ENCODE peak calls at places on chromosomes 4 and X, in five cellular contexts. B is GM23338, M is fibroblast of the aortic adventitia, I is Right ventricle myocardium superior, Z is HEK293T. J is an unnamed sample.

GRCh38 chr4:147596377-147596776 is 20.8 kb upstream of the TMEM184C start:
- DNase-seq in B (no peak), M (no peak), I (no peak), Z (no peak), J (no peak)

GRCh38 chr4:189377576-189377975 is 563.1 kb upstream of the FRG1 start:
- DNase-seq in B (no peak), M (no peak), I (no peak), Z (no peak), J (no peak)

GRCh38 chr4:71648923-71649322 is 135.0 kb downstream of the GC start:
- DNase-seq in B (no peak), M (no peak), I (no peak), Z (no peak), J (no peak)

GRCh38 chr4:137677851-137678250 is 145.6 kb upstream of the PCDH18 start:
- DNase-seq in B (no peak), M (peak), I (no peak), Z (no peak), J (peak)

GRCh38 chrX:134236690-134237362 is at the start of gene CCDC160:
- DNase-seq in B (peak), M (no peak), I (peak), Z (peak), J (peak)

GRCh38 chr4:128379860-128380259 is 92.2 kb upstream of the PGRMC2 start:
- DNase-seq in B (peak), M (peak), I (no peak), Z (peak), J (no peak)

GRCh38 chr4:138161351-138161750 is 80.8 kb downstream of the SLC7A11 start:
- DNase-seq in B (no peak), M (no peak), I (no peak), Z (no peak), J (no peak)

GRCh38 chr4:187393546-187394344 is 601.8 kb upstream of the ZFP42 start:
- DNase-seq in B (no peak), M (no peak), I (no peak), Z (no peak), J (no peak)

GRCh38 chr4:101304916-101305315 is 42.4 kb downstream of the PPP3CA start:
- DNase-seq in B (peak), M (peak), I (no peak), Z (peak), J (peak)

GRCh38 chr4:129350800-129351199 is 254.8 kb downstream of the C4orf33 start:
- DNase-seq in B (no peak), M (no peak), I (no peak), Z (no peak), J (no peak)

GRCh38 chr4:153527690-153528089 is 61.5 kb downstream of the TMEM131L start:
- DNase-seq in B (no peak), M (no peak), I (no peak), Z (no peak), J (no peak)

GRCh38 chrX:41785685-41786084 is 61.7 kb downstream of the GPR82 start:
- DNase-seq in B (no peak), M (no peak), I (no peak), Z (no peak), J (peak)

GRCh38 chr4:169766741-169767140 is 9.0 kb upstream of the HPF1 start:
- DNase-seq in B (no peak), M (no peak), I (no peak), Z (no peak), J (no peak)

GRCh38 chr4:16264798-16265197 is 38.5 kb upstream of the TAPT1 start:
- DNase-seq in B (peak), M (peak), I (no peak), Z (peak), J (peak)

GRCh38 chrX:107687445-107687844 is 59.1 kb downstream of the PRPS1 start:
- DNase-seq in B (no peak), M (no peak), I (no peak), Z (no peak), J (no peak)

GRCh38 chr4:127788517-127788916 is 6.4 kb downstream of the HSPA4L start:
- DNase-seq in B (peak), M (peak), I (no peak), Z (peak), J (no peak)

GRCh38 chrX:20217279-20217678 is 49.4 kb downstream of the RPS6KA3 start:
- DNase-seq in B (no peak), M (peak), I (no peak), Z (no peak), J (peak)

GRCh38 chr4:140092094-140092820 is 61.7 kb downstream of the MAML3 start:
- DNase-seq in B (peak), M (no peak), I (peak), Z (peak), J (no peak)

GRCh38 chrX:65697173-65697572 is 29.7 kb downstream of the MSN start:
- DNase-seq in B (no peak), M (peak), I (no peak), Z (no peak), J (peak)

GRCh38 chr4:161555689-161556660 is 607.8 kb downstream of the FSTL5 start:
- DNase-seq in B (no peak), M (no peak), I (no peak), Z (no peak), J (peak)

GRCh38 chr4:167100120-167100519 is 134.2 kb downstream of the SPOCK3 start:
- DNase-seq in B (peak), M (peak), I (no peak), Z (no peak), J (peak)

GRCh38 chr4:177107288-177107901 is 202.3 kb upstream of the NEIL3 start:
- DNase-seq in B (no peak), M (peak), I (no peak), Z (no peak), J (peak)

GRCh38 chrX:32408389-32408788 is 803.0 kb downstream of the DMD start:
- DNase-seq in B (peak), M (no peak), I (no peak), Z (no peak), J (no peak)

GRCh38 chrX:30661228-30661627 is 8.0 kb downstream of the GK start:
- DNase-seq in B (no peak), M (no peak), I (no peak), Z (no peak), J (no peak)

GRCh38 chr4:74897390-74897789 is 35.5 kb upstream of the PARM1 start:
- DNase-seq in B (no peak), M (no peak), I (no peak), Z (no peak), J (no peak)

GRCh38 chr4:60884545-60884944 is 315.6 kb upstream of the ADGRL3 start:
- DNase-seq in B (no peak), M (no peak), I (no peak), Z (no peak), J (peak)

GRCh38 chr4:21529214-21529613 is 419.4 kb downstream of the KCNIP4 start:
- DNase-seq in B (no peak), M (no peak), I (no peak), Z (no peak), J (no peak)

GRCh38 chrX:133413218-133413925 is 1.9 kb downstream of the GPC4 start:
- DNase-seq in B (peak), M (no peak), I (no peak), Z (peak), J (no peak)

GRCh38 chrX:40262641-40263560 is 165.1 kb upstream of the BCOR start:
- DNase-seq in B (no peak), M (peak), I (no peak), Z (no peak), J (peak)

GRCh38 chr4:113971706-113972360 is 7.6 kb downstream of the ARSJ start:
- DNase-seq in B (no peak), M (no peak), I (no peak), Z (no peak), J (peak)

GRCh38 chr4:24266951-24267577 is 317.3 kb downstream of the DHX15 start:
- DNase-seq in B (peak), M (peak), I (no peak), Z (no peak), J (peak)

GRCh38 chrX:118974908-118975671 is 672 bp downstream of the LONRF3 start:
- DNase-seq in B (peak), M (no peak), I (peak), Z (peak), J (no peak)

GRCh38 chr4:150411527-150411926 is 170.4 kb upstream of the MAB21L2 start:
- DNase-seq in B (no peak), M (peak), I (no peak), Z (no peak), J (peak)

GRCh38 chr4:2290974-2291704 is 29.2 kb upstream of the MXD4 start:
- DNase-seq in B (no peak), M (no peak), I (peak), Z (no peak), J (no peak)

GRCh38 chrX:30576881-30577280 is 685 bp downstream of the TASL start:
- DNase-seq in B (no peak), M (no peak), I (no peak), Z (no peak), J (no peak)